ENCODE peak calls at places on chromosomes 16 and 17, in nine cellular contexts. One of them, this sample, is unnamed.

GRCh38 chr17:50539762-50540440 is 7.1 kb upstream of the SPATA20 start:
- DNase-seq in heart left ventricle: no peak
- DNase-seq in keratinocyte: peak; percentile 89
- DNase-seq in IMR-90: no peak
- DNase-seq in Caco-2: peak; percentile 90
- DNase-seq in stomach: peak; percentile 60
- DNase-seq in gastrocnemius medialis: no peak
- DNase-seq in CD8-positive, alpha-beta T cell: no peak
- DNase-seq in OCI-LY7: no peak
- DNase-seq in this sample: peak; percentile 46

GRCh38 chr16:55622930-55623561 is 32.7 kb upstream of the SLC6A2 start:
- DNase-seq in OCI-LY7: peak; percentile 9
- DNase-seq in Caco-2: peak; percentile 67
- DNase-seq in keratinocyte: no peak
- DNase-seq in CD8-positive, alpha-beta T cell: no peak
- DNase-seq in gastrocnemius medialis: no peak
- DNase-seq in heart left ventricle: no peak
- DNase-seq in stomach: no peak
- DNase-seq in IMR-90: no peak
- DNase-seq in this sample: no peak

GRCh38 chr17:44045493-44045892 is 21.0 kb downstream of the LSM12 start:
- DNase-seq in heart left ventricle: no peak
- DNase-seq in keratinocyte: no peak
- DNase-seq in Caco-2: no peak
- DNase-seq in gastrocnemius medialis: no peak
- DNase-seq in CD8-positive, alpha-beta T cell: no peak
- DNase-seq in stomach: no peak
- DNase-seq in OCI-LY7: no peak
- DNase-seq in IMR-90: no peak
- DNase-seq in this sample: no peak

GRCh38 chr17:3535253-3535995 is 22.2 kb downstream of the TRPV3 start:
- DNase-seq in stomach: peak; percentile 50
- DNase-seq in keratinocyte: no peak
- DNase-seq in OCI-LY7: peak; percentile 25
- DNase-seq in IMR-90: peak; percentile 62
- DNase-seq in heart left ventricle: peak; percentile 76
- DNase-seq in CD8-positive, alpha-beta T cell: peak; percentile 31
- DNase-seq in Caco-2: no peak
- DNase-seq in gastrocnemius medialis: peak; percentile 14
- DNase-seq in this sample: no peak

GRCh38 chr16:80303691-80304090 is 237.1 kb upstream of the DYNLRB2 start:
- DNase-seq in gastrocnemius medialis: no peak
- DNase-seq in Caco-2: no peak
- DNase-seq in OCI-LY7: no peak
- DNase-seq in CD8-positive, alpha-beta T cell: no peak
- DNase-seq in IMR-90: no peak
- DNase-seq in stomach: no peak
- DNase-seq in keratinocyte: no peak
- DNase-seq in heart left ventricle: no peak
- DNase-seq in this sample: no peak

GRCh38 chr17:5800646-5801045 is 216.3 kb upstream of the NLRP1 start:
- DNase-seq in IMR-90: no peak
- DNase-seq in stomach: no peak
- DNase-seq in CD8-positive, alpha-beta T cell: no peak
- DNase-seq in gastrocnemius medialis: no peak
- DNase-seq in heart left ventricle: no peak
- DNase-seq in Caco-2: no peak
- DNase-seq in keratinocyte: no peak
- DNase-seq in OCI-LY7: no peak
- DNase-seq in this sample: no peak

GRCh38 chr16:27222499-27223225 is 19.3 kb downstream of the KDM8 start:
- DNase-seq in keratinocyte: no peak
- DNase-seq in CD8-positive, alpha-beta T cell: no peak
- DNase-seq in stomach: peak; percentile 38
- DNase-seq in gastrocnemius medialis: peak; percentile 40
- DNase-seq in heart left ventricle: peak; percentile 80
- DNase-seq in Caco-2: no peak
- DNase-seq in IMR-90: peak; percentile 45
- DNase-seq in OCI-LY7: no peak
- DNase-seq in this sample: no peak

GRCh38 chr17:67239597-67239996 is 5.4 kb downstream of the HELZ start:
- DNase-seq in heart left ventricle: no peak
- DNase-seq in gastrocnemius medialis: no peak
- DNase-seq in OCI-LY7: no peak
- DNase-seq in IMR-90: peak; percentile 82
- DNase-seq in CD8-positive, alpha-beta T cell: no peak
- DNase-seq in keratinocyte: no peak
- DNase-seq in Caco-2: no peak
- DNase-seq in stomach: no peak
- DNase-seq in this sample: no peak

GRCh38 chr16:89873109-89873821 is at the start of gene TCF25:
- DNase-seq in keratinocyte: no peak
- DNase-seq in stomach: peak; percentile 82
- DNase-seq in OCI-LY7: peak; percentile 93
- DNase-seq in heart left ventricle: peak; percentile 93
- DNase-seq in gastrocnemius medialis: peak; percentile 68
- DNase-seq in CD8-positive, alpha-beta T cell: peak; percentile 85
- DNase-seq in IMR-90: peak; percentile 79
- DNase-seq in Caco-2: peak; percentile 90
- DNase-seq in this sample: peak; percentile 93

GRCh38 chr17:5950871-5951270 is 119.3 kb upstream of the WSCD1 start:
- DNase-seq in keratinocyte: no peak
- DNase-seq in stomach: no peak
- DNase-seq in OCI-LY7: no peak
- DNase-seq in heart left ventricle: no peak
- DNase-seq in CD8-positive, alpha-beta T cell: no peak
- DNase-seq in IMR-90: no peak
- DNase-seq in gastrocnemius medialis: no peak
- DNase-seq in Caco-2: no peak
- DNase-seq in this sample: no peak

GRCh38 chr16:66548068-66548467 is 1.9 kb downstream of the TK2 start:
- DNase-seq in IMR-90: no peak
- DNase-seq in keratinocyte: no peak
- DNase-seq in stomach: no peak
- DNase-seq in heart left ventricle: no peak
- DNase-seq in CD8-positive, alpha-beta T cell: no peak
- DNase-seq in OCI-LY7: no peak
- DNase-seq in gastrocnemius medialis: no peak
- DNase-seq in Caco-2: no peak
- DNase-seq in this sample: no peak

GRCh38 chr17:10295728-10296343 is 77.0 kb downstream of the MYH13 start:
- DNase-seq in CD8-positive, alpha-beta T cell: no peak
- DNase-seq in IMR-90: peak; percentile 33
- DNase-seq in heart left ventricle: no peak
- DNase-seq in stomach: no peak
- DNase-seq in keratinocyte: peak; percentile 9
- DNase-seq in OCI-LY7: peak; percentile 33
- DNase-seq in Caco-2: peak; percentile 40
- DNase-seq in gastrocnemius medialis: no peak
- DNase-seq in this sample: no peak

GRCh38 chr16:22386976-22387375 is 12.6 kb upstream of the CDR2 start:
- DNase-seq in CD8-positive, alpha-beta T cell: no peak
- DNase-seq in OCI-LY7: no peak
- DNase-seq in stomach: no peak
- DNase-seq in heart left ventricle: no peak
- DNase-seq in IMR-90: peak; percentile 95
- DNase-seq in keratinocyte: no peak
- DNase-seq in Caco-2: no peak
- DNase-seq in gastrocnemius medialis: no peak
- DNase-seq in this sample: no peak

GRCh38 chr17:33014751-33015150 is 23.1 kb downstream of the SPACA3 start:
- DNase-seq in IMR-90: peak; percentile 14
- DNase-seq in OCI-LY7: no peak
- DNase-seq in heart left ventricle: no peak
- DNase-seq in CD8-positive, alpha-beta T cell: no peak
- DNase-seq in Caco-2: no peak
- DNase-seq in stomach: peak; percentile 38
- DNase-seq in keratinocyte: no peak
- DNase-seq in gastrocnemius medialis: no peak
- DNase-seq in this sample: no peak

GRCh38 chr16:78215222-78215621 is 115.8 kb downstream of the WWOX start:
- DNase-seq in OCI-LY7: no peak
- DNase-seq in CD8-positive, alpha-beta T cell: no peak
- DNase-seq in keratinocyte: no peak
- DNase-seq in heart left ventricle: no peak
- DNase-seq in IMR-90: no peak
- DNase-seq in gastrocnemius medialis: no peak
- DNase-seq in stomach: no peak
- DNase-seq in Caco-2: no peak
- DNase-seq in this sample: no peak

DNA sequence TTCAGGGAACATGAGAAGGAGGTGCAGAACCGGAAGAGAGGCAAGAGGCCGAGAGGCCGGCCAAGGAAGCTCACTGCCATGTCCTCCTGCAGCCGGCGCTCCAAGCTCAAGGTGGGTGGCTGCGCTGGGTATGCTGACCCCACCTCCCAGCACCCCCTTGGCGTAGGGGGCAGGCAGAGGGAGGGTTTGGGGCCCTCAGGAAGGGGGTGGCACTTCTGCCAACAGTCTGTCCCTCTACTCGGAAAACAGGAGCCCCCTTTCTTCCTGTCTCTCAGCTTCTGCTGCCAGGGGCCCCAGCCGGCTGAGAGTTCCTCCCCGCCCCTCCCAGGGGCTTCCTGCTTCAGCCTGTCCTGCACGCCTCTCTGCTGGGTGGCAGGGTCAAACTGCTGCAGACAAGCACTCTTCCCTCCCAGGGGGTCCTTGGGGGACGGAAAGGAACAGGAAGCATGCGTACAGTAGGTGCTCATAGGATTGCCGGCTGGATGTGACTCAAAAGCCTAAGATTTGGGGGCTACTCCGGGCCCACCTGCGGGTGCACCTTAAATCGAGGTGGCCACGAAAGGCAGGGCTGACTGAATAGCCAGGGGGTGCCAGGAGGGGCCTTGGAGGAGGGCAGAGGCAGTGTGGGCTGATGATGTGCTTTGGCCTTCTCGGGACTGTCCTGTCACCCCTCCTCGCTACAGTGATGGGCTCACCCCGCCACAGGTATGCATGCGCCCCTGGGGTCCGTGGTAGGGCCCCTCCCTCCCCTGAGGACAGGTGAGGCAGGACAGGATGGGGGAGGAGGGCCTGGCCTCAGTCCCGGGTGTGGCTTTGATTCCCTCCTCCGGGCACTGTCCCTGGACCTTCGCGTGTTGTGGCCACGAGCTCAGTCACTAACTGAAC is 4.0 kb downstream of the CBX2 start:
- DNase-seq in gastrocnemius medialis: no peak
- DNase-seq in Caco-2: no peak
- DNase-seq in heart left ventricle: peak; percentile 54
- DNase-seq in stomach: no peak
- DNase-seq in OCI-LY7: peak; percentile 31
- DNase-seq in IMR-90: no peak
- DNase-seq in CD8-positive, alpha-beta T cell: no peak
- DNase-seq in keratinocyte: no peak
- DNase-seq in this sample: no peak
- H3K36me3 ChIP-seq in gastrocnemius medialis: no peaks in the 10 kb centered on the region
- H3K36me3 ChIP-seq in Caco-2: peaks cover 1% of the 10 kb centered on the region
- H3K36me3 ChIP-seq in heart left ventricle: no peaks in the 10 kb centered on the region
- H3K36me3 ChIP-seq in stomach: no peaks in the 10 kb centered on the region
- H3K36me3 ChIP-seq in OCI-LY7: peaks cover 18% of the 10 kb centered on the region
- H3K36me3 ChIP-seq in IMR-90: peaks cover 4% of the 10 kb centered on the region
- H3K36me3 ChIP-seq in CD8-positive, alpha-beta T cell: no peaks in the 10 kb centered on the region
- H3K36me3 ChIP-seq in keratinocyte: no peaks in the 10 kb centered on the region
- H3K36me3 ChIP-seq in this sample: no peaks in the 10 kb centered on the region

DNA sequence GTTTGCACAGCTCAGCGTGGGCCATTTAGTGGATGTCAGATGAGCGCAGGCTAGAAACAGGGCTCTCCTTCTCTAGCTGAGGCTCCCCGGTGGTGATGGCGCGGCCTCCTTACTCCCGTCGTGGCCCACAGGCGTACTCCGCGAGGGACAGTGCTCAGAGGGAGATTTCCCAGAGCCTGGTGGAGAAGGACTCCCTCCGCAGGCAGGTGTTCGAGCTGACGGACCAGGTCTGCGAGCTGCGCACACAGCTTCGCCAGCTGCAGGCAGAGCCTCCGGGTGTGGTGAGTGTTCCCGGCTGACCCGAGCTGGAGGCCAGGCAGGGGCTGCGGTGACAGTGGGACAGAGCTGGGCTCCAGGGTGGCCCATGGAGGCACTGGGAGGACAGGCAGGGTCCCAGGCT is 21.4 kb downstream of the CARD14 start:
- DNase-seq in heart left ventricle: no peak
- DNase-seq in OCI-LY7: no peak
- DNase-seq in stomach: no peak
- DNase-seq in CD8-positive, alpha-beta T cell: no peak
- DNase-seq in Caco-2: no peak
- DNase-seq in keratinocyte: no peak
- DNase-seq in gastrocnemius medialis: no peak
- DNase-seq in IMR-90: no peak
- DNase-seq in this sample: no peak
- TF ChIP-seq CTCF in heart left ventricle: no peak
- TF ChIP-seq CTCF in OCI-LY7: no peak
- TF ChIP-seq CTCF in stomach: no peak
- TF ChIP-seq CTCF in CD8-positive, alpha-beta T cell: no peak
- TF ChIP-seq CTCF in Caco-2: no peak
- TF ChIP-seq CTCF in keratinocyte: peak; percentile 5
- TF ChIP-seq CTCF in gastrocnemius medialis: no peak
- TF ChIP-seq CTCF in IMR-90: no peak
- TF ChIP-seq CTCF in this sample: no peak

GRCh38 chr17:63753215-63753614 is 11.6 kb upstream of the STRADA start:
- DNase-seq in Caco-2: no peak
- DNase-seq in stomach: no peak
- DNase-seq in CD8-positive, alpha-beta T cell: no peak
- DNase-seq in keratinocyte: no peak
- DNase-seq in gastrocnemius medialis: no peak
- DNase-seq in heart left ventricle: no peak
- DNase-seq in IMR-90: no peak
- DNase-seq in OCI-LY7: no peak
- DNase-seq in this sample: no peak
- H3K36me3 ChIP-seq in Caco-2: peaks cover 9% of the 10 kb centered on the region
- H3K36me3 ChIP-seq in stomach: peaks cover 96% of the 10 kb centered on the region
- H3K36me3 ChIP-seq in CD8-positive, alpha-beta T cell: peaks cover 33% of the 10 kb centered on the region
- H3K36me3 ChIP-seq in keratinocyte: peaks cover 45% of the 10 kb centered on the region
- H3K36me3 ChIP-seq in gastrocnemius medialis: peaks cover 94% of the 10 kb centered on the region
- H3K36me3 ChIP-seq in heart left ventricle: peaks cover 100% of the 10 kb centered on the region
- H3K36me3 ChIP-seq in IMR-90: peaks cover 49% of the 10 kb centered on the region
- H3K36me3 ChIP-seq in OCI-LY7: peaks cover 100% of the 10 kb centered on the region
- H3K36me3 ChIP-seq in this sample: peaks cover 93% of the 10 kb centered on the region

DNA sequence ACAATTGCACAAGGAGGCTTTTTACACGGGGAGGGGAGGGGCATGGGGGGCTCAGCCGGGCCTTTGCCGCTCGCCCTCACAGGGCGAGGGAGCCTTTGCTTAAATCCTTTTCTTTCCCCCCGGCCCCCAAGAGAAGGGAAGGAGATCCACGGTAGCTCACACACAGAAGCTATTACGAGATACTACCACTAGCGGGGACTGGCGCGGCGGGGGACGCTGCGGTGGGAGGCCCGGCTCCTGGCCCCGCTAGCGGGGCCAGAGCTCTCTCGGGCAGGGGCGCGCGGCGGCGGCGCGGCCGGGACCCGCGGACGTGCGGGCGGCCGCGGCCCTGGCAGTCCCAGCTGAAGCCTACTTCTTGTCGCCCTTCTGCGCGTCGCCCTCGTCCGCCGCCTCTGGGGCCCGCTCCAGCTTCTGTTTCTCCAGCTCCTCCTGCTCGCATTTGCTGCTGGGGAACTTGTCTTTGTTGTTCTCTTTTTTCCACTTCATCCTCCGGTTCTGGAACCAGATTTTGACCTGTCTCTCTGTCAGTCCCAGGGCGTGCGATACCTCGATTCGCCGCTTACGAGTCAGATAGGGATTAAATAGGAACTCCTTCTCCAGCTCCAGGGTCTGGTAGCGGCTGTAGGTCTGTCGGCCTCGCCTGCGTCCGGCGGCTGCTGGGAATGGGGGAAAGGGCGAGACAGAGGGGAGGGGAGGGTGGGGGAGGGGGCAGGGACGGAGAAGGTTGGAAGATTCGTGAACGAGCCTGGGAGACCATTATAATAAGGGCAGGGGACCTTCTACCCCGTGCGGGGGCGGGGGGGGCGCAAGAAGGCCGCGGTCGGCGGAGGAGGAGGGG is 2.0 kb downstream of the HOXB8 start:
- DNase-seq in heart left ventricle: no peak
- DNase-seq in Caco-2: peak; percentile 79
- DNase-seq in OCI-LY7: peak; percentile 57
- DNase-seq in stomach: no peak
- DNase-seq in gastrocnemius medialis: no peak
- DNase-seq in IMR-90: peak; percentile 61
- DNase-seq in keratinocyte: no peak
- DNase-seq in CD8-positive, alpha-beta T cell: peak; percentile 42
- DNase-seq in this sample: no peak
- TF ChIP-seq CTCF in heart left ventricle: no peak
- TF ChIP-seq CTCF in Caco-2: peak; percentile 62
- TF ChIP-seq CTCF in OCI-LY7: peak; percentile 39
- TF ChIP-seq CTCF in stomach: no peak
- TF ChIP-seq CTCF in gastrocnemius medialis: no peak
- TF ChIP-seq CTCF in IMR-90: peak; percentile 33
- TF ChIP-seq CTCF in keratinocyte: peak; percentile 38
- TF ChIP-seq CTCF in CD8-positive, alpha-beta T cell: peak; percentile 9
- TF ChIP-seq CTCF in this sample: peak; percentile 23

This sample was measured in left lung.